ENCODE peak calls at places on chromosomes 12 and 14, in four cellular contexts. One of them, this sample, is unnamed.

GRCh38 chr12:26102954-26103353 is 21.9 kb downstream of the BHLHE41 start:
- DNase-seq in lower leg skin: no peak
- DNase-seq in psoas muscle: no peak
- DNase-seq in HepG2: no peak
- DNase-seq in this sample: no peak

GRCh38 chr14:29521526-29522137 is 406.0 kb downstream of the PRKD1 start:
- DNase-seq in lower leg skin: no peak
- DNase-seq in psoas muscle: no peak
- DNase-seq in HepG2: no peak
- DNase-seq in this sample: peak

GRCh38 chr12:88469136-88469535 is 111.1 kb downstream of the KITLG start:
- DNase-seq in lower leg skin: no peak
- DNase-seq in psoas muscle: no peak
- DNase-seq in HepG2: no peak
- DNase-seq in this sample: no peak

GRCh38 chr12:1071182-1071581 is 80.2 kb downstream of the ERC1 start:
- DNase-seq in lower leg skin: no peak
- DNase-seq in psoas muscle: no peak
- DNase-seq in HepG2: no peak
- DNase-seq in this sample: no peak

GRCh38 chr12:8890313-8891084 is 23.8 kb upstream of the PHC1 start:
- DNase-seq in lower leg skin: peak
- DNase-seq in psoas muscle: peak
- DNase-seq in HepG2: peak
- DNase-seq in this sample: peak

GRCh38 chr12:79964100-79964627 is 29.3 kb upstream of the PPP1R12A start:
- DNase-seq in lower leg skin: no peak
- DNase-seq in psoas muscle: no peak
- DNase-seq in HepG2: no peak
- DNase-seq in this sample: no peak

GRCh38 chr14:98701377-98701776 is 570.6 kb downstream of the BCL11B start:
- DNase-seq in lower leg skin: no peak
- DNase-seq in psoas muscle: no peak
- DNase-seq in HepG2: no peak
- DNase-seq in this sample: no peak

GRCh38 chr14:61653507-61653906 is 41.8 kb upstream of the HIF1A start:
- DNase-seq in lower leg skin: peak
- DNase-seq in psoas muscle: no peak
- DNase-seq in HepG2: no peak
- DNase-seq in this sample: peak

GRCh38 chr12:107317751-107318553 is 224.6 kb upstream of the CRY1 start:
- DNase-seq in lower leg skin: peak
- DNase-seq in psoas muscle: peak
- DNase-seq in HepG2: peak
- DNase-seq in this sample: peak

GRCh38 chr12:120539303-120539702 is 5.1 kb downstream of the RNF10 start:
- DNase-seq in lower leg skin: no peak
- DNase-seq in psoas muscle: no peak
- DNase-seq in HepG2: no peak
- DNase-seq in this sample: peak

GRCh38 chr14:77140937-77141591 is 527 bp downstream of the ZDHHC22 start:
- DNase-seq in lower leg skin: no peak
- DNase-seq in psoas muscle: no peak
- DNase-seq in HepG2: no peak
- DNase-seq in this sample: peak

GRCh38 chr12:108371801-108372344 is 32.8 kb upstream of the CMKLR1 start:
- DNase-seq in lower leg skin: peak
- DNase-seq in psoas muscle: no peak
- DNase-seq in HepG2: no peak
- DNase-seq in this sample: no peak

GRCh38 chr12:112750971-112751370 is 40.6 kb upstream of the RPH3A start:
- DNase-seq in lower leg skin: no peak
- DNase-seq in psoas muscle: no peak
- DNase-seq in HepG2: no peak
- DNase-seq in this sample: peak

GRCh38 chr14:99067927-99068326 is 204.1 kb downstream of the BCL11B start:
- DNase-seq in lower leg skin: no peak
- DNase-seq in psoas muscle: no peak
- DNase-seq in HepG2: no peak
- DNase-seq in this sample: no peak

GRCh38 chr12:49092086-49092815 is 2.4 kb downstream of the DHH start:
- DNase-seq in lower leg skin: no peak
- DNase-seq in psoas muscle: peak
- DNase-seq in HepG2: peak
- DNase-seq in this sample: peak

GRCh38 chr14:32986791-32987545 is 48.3 kb downstream of the NPAS3 start:
- DNase-seq in lower leg skin: no peak
- DNase-seq in psoas muscle: peak
- DNase-seq in HepG2: no peak
- DNase-seq in this sample: no peak

GRCh38 chr12:19234991-19235876 is 105.7 kb downstream of the PLEKHA5 start:
- DNase-seq in lower leg skin: no peak
- DNase-seq in psoas muscle: no peak
- DNase-seq in HepG2: peak
- DNase-seq in this sample: no peak

GRCh38 chr12:66066071-66066928 is 64.2 kb downstream of the LLPH start:
- DNase-seq in lower leg skin: no peak
- DNase-seq in psoas muscle: no peak
- DNase-seq in HepG2: peak
- DNase-seq in this sample: no peak

GRCh38 chr12:93918262-93918661 is 230.1 kb upstream of the PLXNC1 start:
- DNase-seq in lower leg skin: no peak
- DNase-seq in psoas muscle: no peak
- DNase-seq in HepG2: no peak
- DNase-seq in this sample: no peak

GRCh38 chr12:40063424-40063823 is 42.5 kb downstream of the SLC2A13 start:
- DNase-seq in lower leg skin: no peak
- DNase-seq in psoas muscle: no peak
- DNase-seq in HepG2: no peak
- DNase-seq in this sample: peak

GRCh38 chr14:37903561-37904191 is 304.0 kb upstream of the SSTR1 start:
- DNase-seq in lower leg skin: no peak
- DNase-seq in psoas muscle: no peak
- DNase-seq in HepG2: peak
- DNase-seq in this sample: peak

GRCh38 chr12:132804426-132804861 is 24.2 kb downstream of the GOLGA3 start:
- DNase-seq in lower leg skin: no peak
- DNase-seq in psoas muscle: no peak
- DNase-seq in HepG2: no peak
- DNase-seq in this sample: peak

GRCh38 chr12:123995023-123995422 is 22.0 kb downstream of the ZNF664 start:
- DNase-seq in lower leg skin: no peak
- DNase-seq in psoas muscle: no peak
- DNase-seq in HepG2: no peak
- DNase-seq in this sample: peak

DNA sequence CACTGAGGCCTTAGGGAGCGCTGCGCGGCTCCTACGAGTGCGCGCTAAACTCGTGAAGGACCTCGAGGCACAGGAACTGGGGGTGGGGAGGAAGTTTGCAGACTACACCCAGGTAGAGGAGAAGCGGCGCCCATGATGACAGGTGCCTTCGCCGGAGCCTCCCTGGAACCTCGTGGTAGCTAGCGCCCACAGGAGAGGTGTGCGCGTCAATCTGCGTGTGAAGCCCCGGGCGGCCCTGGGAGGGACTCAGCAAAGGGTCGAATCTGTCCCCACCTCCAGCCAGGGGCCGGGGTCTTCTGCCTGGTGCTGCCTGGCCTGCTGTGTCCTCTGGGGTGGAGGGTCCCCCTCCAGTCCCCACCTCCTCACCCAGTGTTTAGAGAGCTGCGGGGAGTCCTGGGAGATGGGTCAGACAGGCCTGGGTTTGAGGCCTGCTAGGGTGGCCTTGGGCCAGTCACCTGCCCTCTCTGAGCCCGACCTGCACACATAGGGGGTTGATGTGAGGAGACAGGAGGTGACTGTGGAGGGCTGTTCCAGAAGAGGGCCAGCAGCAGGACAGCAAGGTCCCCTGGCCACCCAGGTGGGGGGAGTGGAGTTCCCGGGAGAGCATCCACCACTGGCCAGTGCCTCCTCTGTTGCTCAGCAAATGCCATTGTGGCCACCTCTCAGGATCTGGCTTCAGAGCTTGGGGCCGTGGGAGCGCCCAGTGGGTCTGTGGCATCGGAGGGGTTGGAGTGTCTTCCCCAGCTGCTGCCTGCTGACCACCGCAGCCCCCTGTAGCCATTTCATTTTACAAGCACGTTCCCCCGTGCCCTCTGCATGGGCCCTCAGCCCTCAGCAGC is 20.2 kb upstream of the KIF26A start:
- DNase-seq in lower leg skin: no peak
- DNase-seq in psoas muscle: peak
- DNase-seq in HepG2: no peak
- DNase-seq in this sample: no peak
- H3K4me3 ChIP-seq in lower leg skin: peak
- H3K4me3 ChIP-seq in psoas muscle: no peak
- H3K4me3 ChIP-seq in HepG2: no peak
- H3K4me3 ChIP-seq in this sample: peak

DNA sequence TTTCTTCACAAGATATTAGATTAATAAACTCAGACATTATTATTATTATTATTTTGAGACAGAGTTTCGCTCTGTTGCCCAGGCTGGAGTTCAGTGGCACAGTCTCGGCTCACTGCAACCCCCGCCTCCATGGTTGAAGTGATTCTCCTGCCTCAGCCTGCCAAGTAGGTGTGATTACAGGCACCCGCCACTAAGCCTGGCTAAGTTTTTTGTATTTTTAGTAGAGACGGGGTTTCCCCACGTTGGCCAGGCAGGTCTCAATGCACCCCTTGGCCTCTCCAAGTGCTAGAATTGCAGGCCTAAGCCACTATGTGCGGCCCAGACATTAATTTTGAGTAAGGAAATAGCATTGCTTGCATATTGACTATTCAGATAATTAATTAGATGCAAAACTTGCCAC is 554.9 kb upstream of the LRFN5 start:
- DNase-seq in lower leg skin: no peak
- DNase-seq in psoas muscle: no peak
- DNase-seq in HepG2: no peak
- DNase-seq in this sample: no peak
- TF ChIP-seq CTCF in lower leg skin: no peak
- TF ChIP-seq CTCF in psoas muscle: no peak
- TF ChIP-seq CTCF in HepG2: no peak
- TF ChIP-seq CTCF in this sample: no peak

GRCh38 chr12:55718020-55718419 is 2.2 kb upstream of the RDH5 start:
- DNase-seq in lower leg skin: no peak
- DNase-seq in psoas muscle: peak
- DNase-seq in HepG2: no peak
- DNase-seq in this sample: no peak

GRCh38 chr12:55720071-55720564 is at the start of gene RDH5:
- DNase-seq in lower leg skin: no peak
- DNase-seq in psoas muscle: peak
- DNase-seq in HepG2: peak
- DNase-seq in this sample: peak

GRCh38 chr12:55717397-55718007 is 1.7 kb downstream of the BLOC1S1 start:
- DNase-seq in lower leg skin: no peak
- DNase-seq in psoas muscle: peak
- DNase-seq in HepG2: no peak
- DNase-seq in this sample: peak

GRCh38 chr12:55719371-55719770 is 822 bp upstream of the RDH5 start:
- DNase-seq in lower leg skin: no peak
- DNase-seq in psoas muscle: peak
- DNase-seq in HepG2: no peak
- DNase-seq in this sample: no peak

DNA sequence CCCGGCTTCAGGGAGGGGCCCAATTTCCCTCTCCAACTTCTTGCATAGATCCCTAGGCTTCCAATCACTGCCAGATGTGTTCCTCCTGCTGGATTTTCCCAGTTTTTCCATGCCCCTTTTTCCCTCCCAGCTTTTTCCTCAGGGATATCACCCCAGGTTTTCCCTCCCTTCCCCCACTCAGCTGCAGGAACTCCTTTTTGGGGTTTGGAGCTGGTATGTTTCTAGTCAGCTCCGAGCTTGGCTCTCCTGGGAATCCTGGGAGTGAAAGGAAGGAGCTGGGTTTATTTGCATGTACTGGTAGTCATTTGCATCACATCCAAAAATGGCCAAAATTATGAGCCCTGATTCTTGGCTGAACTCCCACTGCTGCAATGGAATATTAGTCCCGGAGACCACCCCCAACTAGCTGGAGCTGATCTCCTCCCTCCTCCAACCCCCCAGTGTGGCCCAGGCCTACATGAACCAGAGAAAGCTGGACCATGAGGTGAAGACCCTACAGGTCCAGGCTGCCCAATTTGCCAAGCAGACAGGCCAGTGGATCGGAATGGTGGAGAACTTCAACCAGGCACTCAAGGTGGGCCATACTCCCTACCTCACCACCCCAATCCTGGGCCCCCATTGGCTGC is 1.4 kb upstream of the RDH5 start:
- DNase-seq in lower leg skin: no peak
- DNase-seq in psoas muscle: peak
- DNase-seq in HepG2: no peak
- DNase-seq in this sample: no peak
- H3K4me3 ChIP-seq in lower leg skin: no peak
- H3K4me3 ChIP-seq in psoas muscle: peak
- H3K4me3 ChIP-seq in HepG2: no peak
- H3K4me3 ChIP-seq in this sample: no peak

DNA sequence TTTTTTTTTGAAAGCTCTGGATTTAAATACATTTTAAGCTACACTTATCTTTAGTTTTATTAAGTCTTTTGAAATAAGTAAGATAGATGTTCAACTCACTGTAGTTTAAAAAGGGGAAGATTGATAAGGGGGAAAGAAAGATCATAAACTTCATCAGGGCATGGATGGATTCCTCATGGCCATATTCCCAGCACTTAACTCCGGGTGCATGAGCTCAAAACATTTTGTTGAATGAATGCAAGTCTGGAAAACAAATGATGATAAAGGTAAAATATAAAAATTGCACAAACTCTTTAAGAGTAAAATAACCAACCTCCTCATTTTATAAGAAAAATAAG is 4.3 kb upstream of the IGF1 start:
- DNase-seq in lower leg skin: no peak
- DNase-seq in psoas muscle: no peak
- DNase-seq in HepG2: no peak
- DNase-seq in this sample: no peak
- TF ChIP-seq CTCF in lower leg skin: no peak
- TF ChIP-seq CTCF in psoas muscle: no peak
- TF ChIP-seq CTCF in HepG2: no peak
- TF ChIP-seq CTCF in this sample: no peak